ENCODE peak calls at places on chromosome 4, in six cellular contexts. X, Q, N, H, Y and K are unnamed samples.

GRCh38 chr4:100042235-100042634 is 92.2 kb upstream of the H2AZ1 start:
- DNase-seq in X (no peak), Q (no peak), N (no peak), H (no peak), Y (no peak), K (no peak)

GRCh38 chr4:184170996-184171395 is 46.7 kb downstream of the ENPP6 start:
- DNase-seq in X (no peak), Q (peak), N (no peak), H (no peak), Y (no peak), K (no peak)

GRCh38 chr4:147863111-147863747 is 131.3 kb downstream of the ARHGAP10 start:
- DNase-seq in X (no peak), Q (no peak), N (no peak), H (no peak), Y (no peak), K (no peak)

GRCh38 chr4:153799708-153800074 is 10.8 kb upstream of the SFRP2 start:
- DNase-seq in X (no peak), Q (no peak), N (no peak), H (no peak), Y (no peak), K (no peak)

GRCh38 chr4:158667651-158668198 is 4.0 kb downstream of the C4orf46 start:
- DNase-seq in X (peak), Q (peak), N (no peak), H (peak), Y (no peak), K (no peak)

GRCh38 chr4:168449740-168450442 is 30.4 kb downstream of the DDX60L start:
- DNase-seq in X (no peak), Q (no peak), N (no peak), H (no peak), Y (no peak), K (no peak)

GRCh38 chr4:10093273-10093621 is 23.4 kb downstream of the WDR1 start:
- DNase-seq in X (no peak), Q (no peak), N (no peak), H (no peak), Y (no peak), K (no peak)

GRCh38 chr4:20299515-20299914 is 47.8 kb downstream of the SLIT2 start:
- DNase-seq in X (no peak), Q (no peak), N (peak), H (peak), Y (no peak), K (no peak)

GRCh38 chr4:139189417-139189749 is 12.4 kb upstream of the ELF2 start:
- DNase-seq in X (no peak), Q (no peak), N (no peak), H (no peak), Y (no peak), K (no peak)

GRCh38 chr4:143185253-143186107 is 763 bp downstream of the USP38 start:
- DNase-seq in X (no peak), Q (peak), N (no peak), H (peak), Y (no peak), K (no peak)

GRCh38 chr4:158630893-158631292 is 40.8 kb downstream of the C4orf46 start:
- DNase-seq in X (no peak), Q (no peak), N (no peak), H (no peak), Y (no peak), K (no peak)

GRCh38 chr4:6972911-6973310 is 63.3 kb downstream of the TBC1D14 start:
- DNase-seq in X (no peak), Q (peak), N (no peak), H (no peak), Y (no peak), K (no peak)

GRCh38 chr4:120524237-120524636 is 398.3 kb downstream of the PRDM5 start:
- DNase-seq in X (no peak), Q (no peak), N (no peak), H (no peak), Y (no peak), K (no peak)

GRCh38 chr4:165448700-165449099 is 69.9 kb downstream of the CPE start:
- DNase-seq in X (no peak), Q (no peak), N (no peak), H (no peak), Y (no peak), K (no peak)

GRCh38 chr4:68865178-68865638 is 49.4 kb downstream of the UGT2B10 start:
- DNase-seq in X (no peak), Q (no peak), N (no peak), H (peak), Y (no peak), K (no peak)

GRCh38 chr4:98583265-98583664 is 75.1 kb downstream of the TSPAN5 start:
- DNase-seq in X (no peak), Q (no peak), N (no peak), H (no peak), Y (no peak), K (no peak)

GRCh38 chr4:160175064-160175643 is 1072.3 kb downstream of the RAPGEF2 start:
- DNase-seq in X (no peak), Q (no peak), N (peak), H (no peak), Y (no peak), K (no peak)

GRCh38 chr4:101346312-101346561 is 1.1 kb downstream of the PPP3CA start:
- DNase-seq in X (no peak), Q (no peak), N (no peak), H (peak), Y (no peak), K (no peak)

GRCh38 chr4:110287130-110287529 is 88.7 kb upstream of the ELOVL6 start:
- DNase-seq in X (no peak), Q (no peak), N (peak), H (no peak), Y (peak), K (no peak)

GRCh38 chr4:20456416-20456815 is 204.7 kb downstream of the SLIT2 start:
- DNase-seq in X (no peak), Q (no peak), N (no peak), H (no peak), Y (no peak), K (no peak)

GRCh38 chr4:181569553-181569952 is 673.6 kb upstream of the TENM3 start:
- DNase-seq in X (no peak), Q (no peak), N (peak), H (peak), Y (no peak), K (no peak)

GRCh38 chr4:168751263-168752225 is 254.7 kb downstream of the PALLD start:
- DNase-seq in X (no peak), Q (no peak), N (no peak), H (no peak), Y (no peak), K (no peak)

GRCh38 chr4:24965627-24966026 is 52.8 kb upstream of the CCDC149 start:
- DNase-seq in X (peak), Q (peak), N (no peak), H (no peak), Y (no peak), K (no peak)

GRCh38 chr4:159608434-159608833 is 505.6 kb downstream of the RAPGEF2 start:
- DNase-seq in X (no peak), Q (no peak), N (no peak), H (no peak), Y (no peak), K (no peak)

GRCh38 chr4:147828361-147828760 is 96.5 kb downstream of the ARHGAP10 start:
- DNase-seq in X (no peak), Q (no peak), N (no peak), H (no peak), Y (no peak), K (no peak)

GRCh38 chr4:112766422-112766821 is 129.5 kb downstream of the LARP7 start:
- DNase-seq in X (no peak), Q (peak), N (no peak), H (no peak), Y (no peak), K (no peak)

GRCh38 chr4:11471613-11472012 is 42.9 kb upstream of the HS3ST1 start:
- DNase-seq in X (no peak), Q (no peak), N (no peak), H (no peak), Y (peak), K (no peak)

GRCh38 chr4:144399927-144400326 is 246.0 kb upstream of the HHIP start:
- DNase-seq in X (no peak), Q (no peak), N (peak), H (no peak), Y (no peak), K (no peak)

GRCh38 chr4:170374770-170375169 is 285.0 kb upstream of the AADAT start:
- DNase-seq in X (peak), Q (peak), N (peak), H (peak), Y (no peak), K (peak)

GRCh38 chr4:108377021-108377420 is 208.3 kb upstream of the LEF1 start:
- DNase-seq in X (no peak), Q (no peak), N (no peak), H (no peak), Y (no peak), K (no peak)

GRCh38 chr4:115090483-115091075 is 22.8 kb downstream of the NDST4 start:
- DNase-seq in X (no peak), Q (no peak), N (peak), H (peak), Y (no peak), K (no peak)

GRCh38 chr4:139599076-139599475 is 43.1 kb upstream of the SETD7 start:
- DNase-seq in X (no peak), Q (no peak), N (no peak), H (no peak), Y (no peak), K (no peak)

GRCh38 chr4:63632858-63633257 is 776.4 kb downstream of the TECRL start:
- DNase-seq in X (no peak), Q (no peak), N (no peak), H (no peak), Y (no peak), K (no peak)

GRCh38 chr4:1547863-1548637 is 136.1 kb downstream of the FAM53A start:
- DNase-seq in X (no peak), Q (no peak), N (no peak), H (no peak), Y (no peak), K (no peak)

GRCh38 chr4:10106421-10107039 is 10.1 kb downstream of the WDR1 start:
- DNase-seq in X (no peak), Q (no peak), N (peak), H (no peak), Y (no peak), K (no peak)

GRCh38 chr4:124483043-124483906 is 229.3 kb downstream of the ANKRD50 start:
- DNase-seq in X (no peak), Q (no peak), N (no peak), H (no peak), Y (no peak), K (no peak)

GRCh38 chr4:1081689-1082040 is 31.7 kb downstream of the RNF212 start:
- DNase-seq in X (no peak), Q (no peak), N (no peak), H (no peak), Y (no peak), K (no peak)

GRCh38 chr4:77501240-77501639 is 104.4 kb upstream of the CXCL13 start:
- DNase-seq in X (no peak), Q (no peak), N (no peak), H (no peak), Y (no peak), K (no peak)

GRCh38 chr4:38131371-38132139 is 171.4 kb downstream of the PTTG2 start:
- DNase-seq in X (no peak), Q (peak), N (no peak), H (no peak), Y (peak), K (peak)
- TF ChIP-seq ATF3 in X (no peak), Q (no peak), N (no peak), H (no peak), Y (no peak), K (no peak)

DNA sequence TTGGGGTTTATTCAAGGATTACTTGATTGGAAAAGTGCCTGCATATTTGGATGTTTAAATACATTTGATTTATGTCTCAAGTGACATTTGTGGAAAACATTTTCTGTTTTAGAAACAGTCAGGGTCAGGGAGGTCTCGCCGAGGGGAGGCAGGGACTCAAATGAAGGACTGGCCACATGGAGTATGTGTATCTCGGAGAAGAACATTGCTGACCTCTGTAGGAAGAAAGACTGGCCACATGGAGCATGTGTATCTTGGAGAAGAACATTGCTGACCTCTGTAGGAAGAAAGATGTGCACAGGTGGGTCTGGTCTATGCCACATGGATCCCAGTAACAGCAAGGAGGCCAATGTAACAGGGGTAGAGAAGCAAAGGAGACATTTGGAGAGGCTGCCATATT is 233.6 kb downstream of the TRIML1 start:
- DNase-seq in X (no peak), Q (no peak), N (peak), H (peak), Y (no peak), K (no peak)
- TF ChIP-seq ATF3 in X (no peak), Q (no peak), N (no peak), H (no peak), Y (no peak), K (no peak)

DNA sequence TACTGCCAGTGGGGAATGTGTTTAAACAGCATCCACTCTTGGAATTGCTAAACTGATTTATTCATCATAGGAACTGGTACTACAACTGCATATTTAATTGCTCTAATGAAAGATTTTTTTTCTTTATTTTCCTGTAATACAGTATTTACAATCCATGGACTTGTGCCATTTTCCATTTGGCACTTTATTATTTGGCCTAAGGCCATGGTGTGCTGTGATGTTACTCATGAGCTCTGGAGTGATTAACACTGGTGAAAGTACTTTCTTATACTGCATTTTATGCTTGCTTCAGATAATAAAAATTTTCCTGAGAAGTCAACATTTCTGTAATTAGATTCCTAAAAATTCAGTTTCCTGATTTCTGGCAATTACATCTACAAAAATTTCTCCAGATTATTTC is 69.7 kb upstream of the NUDT6 start:
- DNase-seq in X (no peak), Q (no peak), N (no peak), H (no peak), Y (no peak), K (no peak)
- TF ChIP-seq ATF3 in X (no peak), Q (no peak), N (no peak), H (no peak), Y (no peak), K (no peak)

DNA sequence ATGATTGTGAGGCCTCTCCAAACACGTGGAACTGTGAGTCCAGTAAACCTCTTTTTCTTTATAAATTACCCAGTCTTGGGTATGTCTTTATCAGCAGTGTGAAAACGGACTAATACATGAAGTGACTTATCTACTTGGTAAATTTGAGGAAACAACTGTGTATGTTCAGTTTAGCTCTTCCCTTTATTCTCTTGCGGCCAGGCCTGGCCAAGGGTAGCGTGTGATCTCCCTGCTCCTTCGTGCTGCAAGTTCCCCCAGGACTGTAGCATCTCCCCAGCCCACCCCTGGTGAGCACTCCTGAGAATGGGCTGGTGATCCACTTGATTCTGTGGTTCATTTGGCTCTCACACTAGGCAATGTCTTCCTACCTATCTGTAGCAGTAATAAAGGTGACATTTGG is 53.2 kb upstream of the CHRNA9 start:
- DNase-seq in X (no peak), Q (no peak), N (no peak), H (no peak), Y (no peak), K (no peak)
- TF ChIP-seq ATF3 in X (no peak), Q (no peak), N (no peak), H (no peak), Y (no peak), K (no peak)

GRCh38 chr4:127165971-127166370 is 466.8 kb upstream of the INTU start:
- DNase-seq in X (no peak), Q (no peak), N (no peak), H (no peak), Y (no peak), K (no peak)

DNA sequence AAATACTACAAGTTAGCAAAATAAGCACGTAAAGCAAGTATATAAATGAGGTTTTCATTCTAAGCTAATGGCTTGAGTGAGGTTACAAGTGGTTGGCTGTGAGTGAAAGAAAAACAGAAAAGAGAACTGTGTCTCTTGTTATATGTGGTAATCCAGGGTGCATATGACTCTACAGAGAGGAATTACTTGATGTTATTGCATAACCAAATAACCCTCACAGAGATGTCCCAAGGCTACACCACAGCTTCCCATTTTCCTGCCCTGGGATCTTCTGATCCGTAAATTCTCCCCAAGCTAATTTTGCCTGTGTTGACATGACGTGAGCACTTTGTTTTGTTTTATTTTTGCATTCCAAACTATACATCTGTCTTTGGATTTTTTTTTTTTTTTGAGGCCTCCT is 470.0 kb upstream of the INTU start:
- DNase-seq in X (no peak), Q (no peak), N (no peak), H (no peak), Y (no peak), K (no peak)
- TF ChIP-seq ATF3 in X (no peak), Q (no peak), N (no peak), H (no peak), Y (no peak), K (no peak)

GRCh38 chr4:26342328-26343040 is 21.7 kb downstream of the RBPJ start:
- DNase-seq in X (peak), Q (no peak), N (peak), H (peak), Y (no peak), K (no peak)
- TF ChIP-seq ATF3 in X (no peak), Q (no peak), N (no peak), H (no peak), Y (no peak), K (no peak)

DNA sequence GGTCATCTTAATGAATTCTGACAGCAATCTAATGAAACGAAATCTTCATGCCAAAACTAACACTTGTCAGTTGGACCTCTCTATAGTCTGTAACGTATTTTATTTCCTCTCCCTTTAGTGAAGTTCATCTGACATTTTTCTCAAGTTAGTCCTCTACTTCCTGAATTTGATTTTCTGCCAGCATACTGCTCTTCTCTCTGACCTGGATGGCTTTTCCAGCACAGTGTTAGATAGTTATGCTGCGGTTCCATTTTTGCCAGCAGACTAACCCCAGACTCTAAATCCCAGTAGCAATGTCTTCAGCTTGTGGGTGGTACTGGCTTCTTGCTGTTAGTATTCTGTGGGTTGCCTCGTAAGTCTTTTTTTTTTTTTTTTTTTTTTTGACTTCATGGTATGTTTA is 146.7 kb upstream of the VEGFC start:
- DNase-seq in X (no peak), Q (no peak), N (no peak), H (no peak), Y (no peak), K (no peak)
- TF ChIP-seq ATF3 in X (no peak), Q (no peak), N (no peak), H (no peak), Y (no peak), K (no peak)

GRCh38 chr4:94491322-94491721 is 39.6 kb downstream of the PDLIM5 start:
- DNase-seq in X (no peak), Q (no peak), N (no peak), H (no peak), Y (no peak), K (no peak)
- TF ChIP-seq ATF3 in X (no peak), Q (no peak), N (no peak), H (no peak), Y (no peak), K (no peak)

GRCh38 chr4:73181231-73181630 is 77.4 kb downstream of the ANKRD17 start:
- DNase-seq in X (no peak), Q (no peak), N (no peak), H (no peak), Y (no peak), K (no peak)
- TF ChIP-seq ATF3 in X (no peak), Q (no peak), N (no peak), H (no peak), Y (no peak), K (no peak)